ENCODE peak calls at places on chromosomes 13 and 19, in five cellular contexts. F is IMR-90, H is fibroblast of lung, N is cardiac muscle cell, M is astrocyte of the spinal cord. V is an unnamed sample.

GRCh38 chr13:113887700-113888201 is 23.9 kb upstream of the GAS6 start:
- DNase-seq in F (no peak), H (peak; percentile 53), N (peak; percentile 34), M (peak; percentile 23), V (no peak)

GRCh38 chr13:82088781-82089180 is 1747.9 kb upstream of the SPRY2 start:
- DNase-seq in F (no peak), H (peak; percentile 10), N (no peak), M (no peak), V (no peak)

GRCh38 chr13:77820431-77821149 is 98.0 kb downstream of the EDNRB start:
- DNase-seq in F (no peak), H (no peak), N (no peak), M (no peak), V (no peak)

GRCh38 chr19:53808710-53809125 is 15.4 kb downstream of the NLRP12 start:
- DNase-seq in F (peak; percentile 42), H (peak; percentile 54), N (peak; percentile 73), M (peak; percentile 24), V (peak; percentile 62)

GRCh38 chr19:46390121-46390858 is 23.1 kb downstream of the CCDC8 start:
- DNase-seq in F (no peak), H (no peak), N (no peak), M (no peak), V (no peak)

GRCh38 chr19:30236587-30236986 is 135.6 kb upstream of the ZNF536 start:
- DNase-seq in F (no peak), H (no peak), N (no peak), M (no peak), V (no peak)

GRCh38 chr19:4386038-4386782 is 14.1 kb downstream of the SH3GL1 start:
- DNase-seq in F (peak; percentile 53), H (no peak), N (no peak), M (peak; percentile 43), V (peak; percentile 52)

GRCh38 chr19:42152285-42152684 is 20.0 kb upstream of the POU2F2 start:
- DNase-seq in F (no peak), H (no peak), N (no peak), M (no peak), V (no peak)

GRCh38 chr13:21341637-21342422 is 117.3 kb downstream of the ZDHHC20 start:
- DNase-seq in F (no peak), H (no peak), N (no peak), M (no peak), V (no peak)

GRCh38 chr13:113903361-113903760 is 39.5 kb upstream of the GAS6 start:
- DNase-seq in F (peak; percentile 78), H (peak; percentile 66), N (no peak), M (peak; percentile 54), V (no peak)

GRCh38 chr13:30746816-30747215 is 11.5 kb downstream of the ALOX5AP start:
- DNase-seq in F (no peak), H (no peak), N (no peak), M (no peak), V (no peak)

GRCh38 chr19:54302252-54302651 is 10.7 kb downstream of the LILRA5 start:
- DNase-seq in F (no peak), H (no peak), N (no peak), M (no peak), V (no peak)

GRCh38 chr13:70527553-70527952 is 419.3 kb upstream of the KLHL1 start:
- DNase-seq in F (no peak), H (no peak), N (no peak), M (no peak), V (no peak)

GRCh38 chr13:97564929-97565328 is 131.0 kb downstream of the RAP2A start:
- DNase-seq in F (no peak), H (no peak), N (no peak), M (no peak), V (no peak)

GRCh38 chr13:31803327-31803726 is 64.0 kb downstream of the RXFP2 start:
- DNase-seq in F (no peak), H (no peak), N (no peak), M (no peak), V (no peak)

GRCh38 chr13:23505007-23505406 is 65.2 kb upstream of the TNFRSF19 start:
- DNase-seq in F (peak; percentile 74), H (peak; percentile 31), N (peak; percentile 25), M (peak; percentile 34), V (peak; percentile 41)

GRCh38 chr19:2353159-2353894 is 6.7 kb upstream of the TMPRSS9 start:
- DNase-seq in F (no peak), H (no peak), N (no peak), M (no peak), V (no peak)

GRCh38 chr19:9586764-9587163 is 2.5 kb upstream of the ZNF121 start:
- DNase-seq in F (peak; percentile 68), H (peak; percentile 70), N (peak; percentile 75), M (peak; percentile 65), V (peak; percentile 74)

GRCh38 chr13:24271611-24272451 is 37.5 kb upstream of the C1QTNF9 start:
- DNase-seq in F (peak; percentile 76), H (peak; percentile 84), N (peak; percentile 90), M (peak; percentile 84), V (peak; percentile 77)

GRCh38 chr13:99467764-99468163 is 33.5 kb upstream of the TM9SF2 start:
- DNase-seq in F (peak; percentile 77), H (peak; percentile 43), N (peak; percentile 62), M (peak; percentile 50), V (peak; percentile 81)

GRCh38 chr19:4776436-4777205 is 14.9 kb upstream of the FEM1A start:
- DNase-seq in F (no peak), H (no peak), N (no peak), M (no peak), V (no peak)

GRCh38 chr19:862529-863304 is 3.3 kb downstream of the CFD start:
- DNase-seq in F (peak; percentile 17), H (peak; percentile 56), N (peak; percentile 61), M (peak; percentile 36), V (peak; percentile 33)

GRCh38 chr13:98200211-98200878 is 23.3 kb upstream of the RNF113B start:
- DNase-seq in F (no peak), H (no peak), N (no peak), M (no peak), V (no peak)

GRCh38 chr19:40165362-40165937 is 25.8 kb upstream of the MAP3K10 start:
- DNase-seq in F (no peak), H (peak; percentile 27), N (peak; percentile 56), M (peak; percentile 4), V (peak; percentile 40)

GRCh38 chr19:35901055-35901644 is 810 bp upstream of the NFKBID start:
- DNase-seq in F (peak; percentile 51), H (no peak), N (peak; percentile 25), M (peak; percentile 9), V (peak; percentile 35)

GRCh38 chr13:39776439-39776838 is 121.0 kb downstream of the COG6 start:
- DNase-seq in F (peak; percentile 88), H (peak; percentile 66), N (peak; percentile 69), M (peak; percentile 91), V (peak; percentile 92)

DNA sequence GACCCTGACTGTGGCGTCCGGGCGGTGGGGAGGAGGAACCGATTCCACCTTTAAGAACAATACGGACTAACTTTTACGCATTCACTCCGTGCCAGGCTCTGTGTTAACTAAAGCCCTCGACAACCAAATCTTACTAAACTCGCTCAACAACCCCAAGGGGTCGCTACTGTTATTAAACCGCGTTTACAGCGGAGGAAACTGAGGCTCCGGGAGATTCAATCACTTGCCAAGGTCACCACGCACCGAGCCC is 1.2 kb downstream of the SAMD1 start:
- DNase-seq in F (no peak), H (peak; percentile 35), N (peak; percentile 33), M (no peak), V (peak; percentile 35)
- H3K4me3 ChIP-seq in F (peak overlapping the region; percentile 62), H (peak overlapping the region; percentile 60), N (peak overlapping the region; percentile 89), M (peak overlapping the region; percentile 36), V (peak overlapping the region; percentile 40)

DNA sequence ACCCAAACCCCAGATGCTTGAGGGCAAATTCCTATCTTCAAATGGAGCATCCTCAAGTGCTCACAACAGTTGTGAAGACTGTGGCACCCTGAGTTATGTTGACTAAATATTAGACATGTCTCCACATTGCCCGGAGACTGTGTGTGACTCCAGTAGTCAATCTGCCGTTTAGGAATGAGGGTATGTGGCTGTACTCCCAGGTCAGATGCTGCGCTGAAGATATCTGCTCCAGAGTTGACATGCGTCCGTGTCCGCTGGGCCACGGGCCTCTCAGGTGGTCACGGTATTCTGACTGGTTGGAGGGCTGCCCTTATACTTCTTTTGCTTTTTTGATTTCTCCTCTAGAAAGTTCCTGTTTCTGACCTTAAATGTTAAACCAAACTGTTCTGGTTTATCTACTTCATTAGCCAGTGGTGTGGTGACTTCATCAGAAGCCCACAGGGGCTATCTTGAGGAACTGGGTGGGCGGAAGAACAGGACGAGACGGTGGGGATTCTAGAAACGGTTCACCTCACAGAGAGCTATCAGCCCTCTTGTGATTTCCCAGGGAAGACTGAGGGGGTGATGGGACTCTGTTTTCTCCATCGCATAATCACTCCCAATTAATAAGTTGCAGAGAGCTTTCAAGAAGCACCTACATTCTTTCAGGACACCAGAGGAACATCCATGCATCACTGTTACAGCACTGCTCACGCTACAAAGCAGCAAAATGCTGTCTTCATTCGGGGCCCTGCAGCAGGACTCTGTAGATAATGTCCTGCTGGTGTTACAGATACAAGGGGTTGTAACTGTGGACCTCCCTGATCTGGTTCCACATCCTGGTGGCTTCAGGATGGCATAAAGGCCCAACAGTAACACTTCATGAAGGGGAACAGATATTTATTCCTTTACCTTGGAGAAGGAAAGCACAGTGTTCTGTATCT is 1.3 kb upstream of the LCP1 start:
- DNase-seq in F (no peak), H (no peak), N (no peak), M (no peak), V (no peak)
- H3K4me3 ChIP-seq in F (no peak overlapping the region), H (no peak overlapping the region), N (no peak overlapping the region), M (no peak overlapping the region), V (no peak overlapping the region)

GRCh38 chr19:19064098-19064722 is 416 bp downstream of the SLC25A42 start:
- DNase-seq in F (no peak), H (no peak), N (no peak), M (no peak), V (peak; percentile 14)
- H3K4me3 ChIP-seq in F (peak overlapping the region; percentile 64), H (peak overlapping the region; percentile 79), N (peak overlapping the region; percentile 55), M (peak overlapping the region; percentile 67), V (peak overlapping the region; percentile 76)

GRCh38 chr19:56837892-56838679 is 2.4 kb downstream of the PEG3 start:
- DNase-seq in F (no peak), H (peak; percentile 68), N (peak; percentile 83), M (peak; percentile 4), V (peak; percentile 39)

GRCh38 chr19:56840452-56841193 is at the start of the genes PEG3 and ZIM2:
- DNase-seq in F (no peak), H (peak; percentile 12), N (peak; percentile 44), M (no peak), V (peak; percentile 0)

GRCh38 chr19:56838680-56838929 is 1.9 kb downstream of the PEG3 start:
- DNase-seq in F (no peak), H (no peak), N (no peak), M (no peak), V (no peak)

GRCh38 chr19:56839665-56840451 is 668 bp downstream of the PEG3 start:
- DNase-seq in F (no peak), H (peak; percentile 91), N (peak; percentile 96), M (no peak), V (peak; percentile 84)

DNA sequence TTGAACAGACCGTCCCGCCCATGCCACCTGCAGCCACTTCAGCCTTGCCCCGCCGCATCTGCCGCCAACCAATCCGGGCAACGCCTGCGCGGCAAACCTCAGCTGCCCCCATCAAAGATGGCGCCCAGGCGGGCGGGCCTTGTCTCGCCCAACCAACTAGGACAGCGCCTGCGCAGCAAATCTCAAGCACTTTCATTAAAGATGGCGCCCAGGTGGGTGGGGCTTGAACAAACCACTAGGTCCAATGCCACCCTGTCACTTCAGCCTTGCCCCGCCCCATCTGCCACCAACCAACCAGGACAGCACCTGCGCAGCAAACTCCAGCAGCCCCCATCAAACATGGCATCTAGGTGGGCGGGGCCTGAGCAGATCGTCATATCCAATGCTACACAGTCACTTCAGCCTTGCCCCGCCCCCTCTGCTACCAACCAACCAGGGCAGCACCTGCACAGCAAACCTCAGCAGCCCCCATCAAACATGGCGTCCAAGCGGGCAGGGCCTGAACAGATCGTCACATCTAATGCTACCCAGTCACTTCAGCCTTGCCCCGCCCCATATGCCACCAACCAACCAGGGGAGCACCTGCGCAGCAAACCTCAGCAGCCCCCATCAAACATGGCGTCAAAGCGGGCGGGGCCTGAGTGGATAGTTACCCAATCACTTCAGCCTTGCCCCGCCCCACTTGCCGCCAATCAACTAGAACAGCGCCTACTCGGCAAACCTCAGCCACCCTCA is 1.4 kb downstream of the PEG3 start:
- DNase-seq in F (no peak), H (peak; percentile 94), N (peak; percentile 97), M (peak; percentile 70), V (peak; percentile 89)
- H3K4me3 ChIP-seq in F (no peak overlapping the region), H (peak overlapping the region; percentile 20), N (no peak overlapping the region), M (no peak overlapping the region), V (peak overlapping the region; percentile 40)

V was measured in fibroblast of mammary gland.